ENCODE peak calls at places on chromosomes 12 and 14, in six cellular contexts. T, Q, D, H, U and S are unnamed samples.

GRCh38 chr12:66279127-66279712 is 23.1 kb upstream of the HELB start:
- DNase-seq in T (no peak), Q (no peak), D (no peak), H (no peak), U (no peak), S (no peak)

GRCh38 chr12:6313326-6313940 is 3.0 kb downstream of the PLEKHG6 start:
- DNase-seq in T (no peak), Q (no peak), D (no peak), H (no peak), U (no peak), S (no peak)

GRCh38 chr12:81294325-81295190 is 216.7 kb downstream of the ACSS3 start:
- DNase-seq in T (no peak), Q (no peak), D (no peak), H (no peak), U (no peak), S (no peak)

GRCh38 chr12:10740182-10740581 is 17.1 kb upstream of the YBX3 start:
- DNase-seq in T (no peak), Q (no peak), D (no peak), H (no peak), U (no peak), S (no peak)

GRCh38 chr14:98234208-98234607 is 1037.8 kb downstream of the BCL11B start:
- DNase-seq in T (no peak), Q (no peak), D (no peak), H (no peak), U (no peak), S (no peak)

GRCh38 chr12:77032406-77032805 is 33.0 kb downstream of the E2F7 start:
- DNase-seq in T (no peak), Q (no peak), D (no peak), H (no peak), U (no peak), S (no peak)

GRCh38 chr12:25257590-25258324 is 7.0 kb upstream of the KRAS start:
- DNase-seq in T (no peak), Q (no peak), D (no peak), H (no peak), U (no peak), S (no peak)

GRCh38 chr12:77133566-77133965 is 68.2 kb upstream of the E2F7 start:
- DNase-seq in T (no peak), Q (peak; percentile 27), D (peak; percentile 17), H (peak; percentile 11), U (no peak), S (no peak)

GRCh38 chr14:75427126-75427481 is 718 bp upstream of the JDP2 start:
- DNase-seq in T (no peak), Q (no peak), D (peak; percentile 51), H (peak; percentile 33), U (no peak), S (peak; percentile 72)

GRCh38 chr12:97380440-97380839 is 82.2 kb upstream of the RMST start:
- DNase-seq in T (no peak), Q (no peak), D (no peak), H (no peak), U (no peak), S (no peak)

GRCh38 chr12:124646385-124647230 is 79.2 kb upstream of the NCOR2 start:
- DNase-seq in T (no peak), Q (no peak), D (no peak), H (no peak), U (no peak), S (no peak)

GRCh38 chr12:89051065-89051677 is 301.1 kb downstream of the DUSP6 start:
- DNase-seq in T (peak; percentile 33), Q (peak; percentile 44), D (peak; percentile 22), H (no peak), U (no peak), S (no peak)

GRCh38 chr12:21800011-21800410 is 25.5 kb upstream of the KCNJ8 start:
- DNase-seq in T (no peak), Q (no peak), D (no peak), H (no peak), U (no peak), S (no peak)

GRCh38 chr12:13836116-13836515 is 145.3 kb downstream of the GRIN2B start:
- DNase-seq in T (no peak), Q (no peak), D (no peak), H (no peak), U (no peak), S (no peak)

GRCh38 chr12:46388427-46388992 is 15.9 kb upstream of the SLC38A2 start:
- DNase-seq in T (no peak), Q (no peak), D (no peak), H (no peak), U (no peak), S (no peak)

GRCh38 chr14:102262894-102263462 is 42.0 kb downstream of the MOK start:
- DNase-seq in T (no peak), Q (no peak), D (no peak), H (no peak), U (no peak), S (no peak)

GRCh38 chr12:107319536-107320030 is 226.2 kb upstream of the CRY1 start:
- DNase-seq in T (no peak), Q (no peak), D (no peak), H (no peak), U (no peak), S (no peak)

GRCh38 chr12:2845280-2845679 is 10.4 kb upstream of the NRIP2 start:
- DNase-seq in T (no peak), Q (peak; percentile 50), D (peak; percentile 50), H (no peak), U (no peak), S (no peak)

GRCh38 chr14:37172024-37172869 is at the start of gene SLC25A21:
- DNase-seq in T (peak; percentile 76), Q (peak; percentile 69), D (peak; percentile 70), H (peak; percentile 68), U (peak; percentile 87), S (peak; percentile 51)

GRCh38 chr14:37602605-37603453 is 7.4 kb downstream of the TTC6 start:
- DNase-seq in T (no peak), Q (no peak), D (no peak), H (no peak), U (no peak), S (no peak)

GRCh38 chr12:124790650-124791400 is 72.8 kb downstream of the SCARB1 start:
- DNase-seq in T (no peak), Q (no peak), D (no peak), H (no peak), U (no peak), S (no peak)

DNA sequence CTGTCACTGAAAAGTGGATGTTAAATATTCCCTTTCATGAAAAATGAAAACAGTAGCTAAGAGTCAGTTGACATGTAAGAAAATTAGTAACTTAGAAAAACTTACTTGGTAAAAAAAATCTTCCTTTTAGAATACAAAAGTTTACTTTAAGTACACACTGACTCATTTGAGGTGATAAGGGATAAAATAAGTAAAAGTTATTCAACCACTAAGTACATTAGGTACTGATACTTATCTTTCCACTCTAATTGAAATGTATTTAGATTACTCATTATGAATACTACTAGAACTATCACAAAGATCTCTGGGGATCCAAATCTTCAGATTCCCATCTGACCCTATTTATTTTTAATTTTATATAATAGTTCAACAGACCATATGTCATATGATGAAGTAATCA is 12.2 kb downstream of the SYCP3 start:
- DNase-seq in T (no peak), Q (no peak), D (no peak), H (no peak), U (no peak), S (no peak)
- H3K4me3 ChIP-seq in T (no peak overlapping the region), Q (no peak overlapping the region), D (no peak overlapping the region), H (no peak overlapping the region), U (no peak overlapping the region), S (no peak overlapping the region)

GRCh38 chr14:73740921-73741326 is 26.7 kb upstream of the PNMA1 start:
- DNase-seq in T (peak; percentile 88), Q (no peak), D (no peak), H (peak; percentile 92), U (peak; percentile 91), S (peak; percentile 86)
- H3K4me1 ChIP-seq in T (peaks cover 29% of the 10 kb centered on the region), Q (peaks cover 71% of the 10 kb centered on the region), D (peaks cover 63% of the 10 kb centered on the region), H (peaks cover 68% of the 10 kb centered on the region), U (peaks cover 79% of the 10 kb centered on the region), S (peaks cover 76% of the 10 kb centered on the region)

DNA sequence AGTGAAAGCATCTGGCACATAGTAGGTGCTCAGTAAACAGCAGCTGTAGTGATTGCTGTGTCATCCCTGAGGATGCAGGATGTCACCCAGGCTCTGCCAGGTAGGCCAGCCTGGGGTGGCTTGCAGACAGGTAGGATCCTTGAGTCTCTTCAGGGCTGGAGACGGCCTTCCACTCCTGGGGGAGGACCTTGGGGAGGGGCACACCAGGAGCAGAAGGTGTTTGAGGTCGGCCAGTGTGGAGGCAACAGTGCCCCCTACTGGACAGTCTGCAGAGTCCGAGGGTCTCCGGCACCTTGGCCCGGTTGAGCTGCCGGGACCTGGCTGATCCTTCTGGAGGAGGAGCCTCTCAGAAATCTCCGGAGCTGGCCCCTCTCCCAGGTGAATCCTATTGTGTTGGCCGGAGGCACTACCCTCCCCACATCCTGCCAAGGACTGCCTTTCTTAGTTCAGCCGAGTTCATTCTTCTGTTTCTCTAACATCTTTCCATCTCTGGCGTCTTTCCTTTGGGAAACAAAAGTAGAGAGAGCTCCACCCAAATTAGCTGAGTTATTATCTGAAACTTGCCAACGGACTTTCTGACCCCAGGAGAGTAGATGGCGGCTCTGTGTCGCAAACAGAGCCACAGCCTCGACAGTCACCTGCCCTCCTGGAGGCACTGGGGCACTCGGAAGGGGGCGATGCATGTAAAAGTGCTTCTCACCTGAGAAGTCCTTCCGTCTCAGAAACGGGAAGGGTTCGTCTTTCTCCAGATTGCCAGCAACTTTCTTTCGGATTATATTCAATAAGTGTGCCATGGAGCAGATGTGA is 41.9 kb upstream of the CLMN start:
- DNase-seq in T (peak; percentile 38), Q (peak; percentile 34), D (peak; percentile 53), H (peak; percentile 75), U (no peak), S (no peak)
- TF ChIP-seq CTCF in T (peak; percentile 31), Q (peak; percentile 64), D (peak; percentile 74), H (peak; percentile 67), U (no peak), S (peak; percentile 40)

GRCh38 chr12:26689281-26689841 is 143.6 kb downstream of the ITPR2 start:
- DNase-seq in T (no peak), Q (no peak), D (no peak), H (no peak), U (no peak), S (no peak)

GRCh38 chr12:26690601-26691000 is 142.4 kb downstream of the ITPR2 start:
- DNase-seq in T (no peak), Q (no peak), D (no peak), H (no peak), U (no peak), S (no peak)

GRCh38 chr12:26688344-26688904 is 144.6 kb downstream of the ITPR2 start:
- DNase-seq in T (no peak), Q (no peak), D (no peak), H (no peak), U (no peak), S (no peak)

GRCh38 chr12:26692417-26692816 is 140.6 kb downstream of the ITPR2 start:
- DNase-seq in T (no peak), Q (no peak), D (no peak), H (no peak), U (no peak), S (no peak)

DNA sequence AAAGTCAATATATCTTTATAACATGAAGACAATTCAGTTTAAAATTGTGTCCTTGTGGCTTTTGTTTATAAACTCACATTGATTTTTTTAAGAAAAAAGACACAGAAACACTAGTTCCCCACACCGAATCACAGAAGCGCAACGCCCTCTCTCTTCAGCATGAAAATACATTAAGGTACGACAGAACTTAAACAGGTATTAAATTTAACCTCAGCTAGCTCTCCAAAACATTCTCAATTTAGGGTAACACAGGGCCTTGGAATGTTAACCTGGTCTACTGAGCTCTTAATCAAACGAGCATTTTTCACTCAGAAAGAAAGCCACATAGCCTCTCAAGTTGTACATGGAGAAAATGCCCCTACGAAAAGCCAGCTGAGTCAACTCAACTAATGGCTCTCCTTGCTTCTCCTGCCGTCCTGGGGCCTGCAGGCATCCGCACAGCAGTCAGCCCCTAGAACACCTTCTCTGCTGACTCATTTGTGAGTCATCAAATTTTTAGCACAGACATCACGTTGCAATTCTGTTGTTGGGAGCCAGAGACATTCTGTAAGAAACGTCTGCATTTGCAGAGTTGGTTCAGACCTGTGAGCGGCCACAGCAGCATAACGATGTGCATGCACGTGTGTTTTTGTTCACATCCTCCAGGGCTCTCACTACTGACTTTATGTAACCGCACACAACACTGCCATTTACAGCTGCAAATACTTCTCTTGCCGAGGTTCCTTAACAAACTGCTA is 141.6 kb downstream of the ITPR2 start:
- DNase-seq in T (no peak), Q (no peak), D (no peak), H (no peak), U (no peak), S (no peak)
- H3K4me3 ChIP-seq in T (no peak overlapping the region), Q (no peak overlapping the region), D (no peak overlapping the region), H (no peak overlapping the region), U (no peak overlapping the region), S (no peak overlapping the region)